ENCODE peak calls at places on chromosomes 4 and X, in ten cellular contexts. H is Caco-2; P is B cell; O is upper lobe of right lung; F is AG09319; W is CD4-positive, alpha-beta T cell; I is OCI-LY7; R is GM23338; Z is foreskin keratinocyte; D is GM12864. C is an unnamed sample.

GRCh38 chr4:106868381-106869035 is 167.6 kb downstream of the DKK2 start:
- DNase-seq in H (no peak), Z (peak), P (no peak), O (no peak), R (no peak), W (no peak), D (no peak), I (no peak), F (no peak), C (no peak)

GRCh38 chr4:53614616-53615015 is 23.3 kb upstream of the LNX1 start:
- DNase-seq in H (peak), D (no peak), P (no peak), W (no peak), F (no peak), Z (peak), R (peak), O (no peak), I (peak), C (no peak)

GRCh38 chrX:53285591-53285990 is 4.2 kb upstream of the IQSEC2 start:
- DNase-seq in R (no peak), D (no peak), Z (no peak), P (no peak), F (no peak), O (no peak), W (no peak), I (no peak), H (no peak), C (no peak)

GRCh38 chr4:124206779-124207605 is 505.5 kb downstream of the ANKRD50 start:
- DNase-seq in W (no peak), P (no peak), O (no peak), I (no peak), F (no peak), D (no peak), R (no peak), Z (peak), H (no peak), C (no peak)

GRCh38 chr4:12409507-12410190 is 981.0 kb upstream of the HS3ST1 start:
- DNase-seq in W (no peak), R (no peak), H (no peak), Z (peak), F (no peak), P (no peak), O (no peak), I (no peak), D (no peak), C (no peak)

GRCh38 chr4:158895797-158896442 is 127.1 kb downstream of the FNIP2 start:
- DNase-seq in F (no peak), W (no peak), P (no peak), H (no peak), I (peak), D (no peak), O (no peak), R (peak), Z (no peak), C (no peak)

GRCh38 chr4:107863416-107863815 is 38.7 kb downstream of the SGMS2 start:
- DNase-seq in R (no peak), P (no peak), F (no peak), H (no peak), W (no peak), I (no peak), Z (peak), D (no peak), O (no peak), C (no peak)

GRCh38 chr4:52926575-52926974 is 64.5 kb downstream of the RASL11B start:
- DNase-seq in Z (no peak), O (no peak), D (no peak), W (no peak), R (no peak), P (no peak), H (no peak), I (no peak), F (no peak), C (no peak)

GRCh38 chr4:150156543-150156942 is 78.3 kb downstream of the DCLK2 start:
- DNase-seq in F (no peak), W (no peak), D (no peak), R (no peak), H (no peak), P (no peak), Z (no peak), O (no peak), I (no peak), C (no peak)
- TF ChIP-seq CTCF in F (no peak), W (no peak), D (no peak), R (no peak), H (no peak), P (no peak), Z (no peak), O (no peak), I (no peak), C (no peak)

DNA sequence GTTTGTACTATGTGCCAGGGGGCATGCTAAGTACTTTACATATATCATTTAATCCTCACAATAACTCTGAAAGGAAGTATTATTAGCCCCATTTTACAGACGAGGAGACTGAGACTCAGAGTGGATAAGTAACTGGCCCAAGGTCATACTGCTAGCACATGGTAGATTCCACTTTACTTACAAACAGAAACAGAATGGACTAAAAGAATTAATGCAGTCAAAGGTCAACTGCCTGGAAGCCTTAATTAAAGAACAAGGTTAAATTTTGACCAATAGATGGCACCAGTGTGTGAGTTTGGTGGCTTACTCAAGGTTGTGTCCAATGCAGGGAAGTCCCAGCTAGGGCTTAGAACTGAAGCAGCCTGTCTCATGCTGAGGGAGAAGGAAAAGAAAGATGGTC is 4.7 kb downstream of the RIPPLY1 start:
- DNase-seq in D (peak), Z (peak), F (no peak), P (peak), I (peak), R (peak), W (no peak), H (peak), O (no peak), C (peak)
- TF ChIP-seq CTCF in D (peak), Z (peak), F (peak), P (peak), I (peak), R (peak), W (peak), H (peak), O (peak), C (peak)

GRCh38 chr4:146545102-146545501 is 23.4 kb upstream of the SLC10A7 start:
- DNase-seq in Z (peak), O (no peak), R (peak), I (peak), F (no peak), H (no peak), D (no peak), W (no peak), P (no peak), C (peak)
- TF ChIP-seq CTCF in Z (peak), O (peak), R (peak), I (peak), F (peak), H (peak), D (peak), W (no peak), P (no peak), C (peak)

DNA sequence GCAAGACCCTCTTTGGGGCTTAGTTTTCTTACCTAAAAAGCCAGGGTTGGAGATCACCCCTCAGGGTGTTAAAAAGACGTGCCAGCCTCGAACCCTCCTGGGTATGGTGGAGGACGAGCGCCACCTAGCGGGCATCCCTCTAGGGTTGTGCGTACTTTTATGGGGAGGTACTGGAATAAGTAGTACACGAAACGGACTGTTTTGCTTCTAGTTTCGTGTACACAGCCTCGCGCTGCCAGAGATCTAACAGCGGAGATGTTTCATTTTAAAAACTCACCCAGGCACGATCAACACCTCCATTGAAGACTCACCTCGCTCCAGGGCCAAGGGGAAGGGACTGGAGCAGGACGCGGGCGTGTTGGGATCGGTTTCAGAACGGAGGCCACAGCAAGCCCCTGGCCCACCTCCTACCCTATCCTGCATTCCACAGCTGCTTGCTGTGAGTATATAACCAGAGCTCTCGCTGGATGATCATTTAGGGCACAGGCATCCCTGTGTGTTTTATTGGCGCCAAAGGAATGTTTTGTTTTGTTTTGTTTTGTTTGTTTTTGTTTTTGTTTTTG is 4.8 kb upstream of the NKX3-2 start:
- DNase-seq in H (peak), R (peak), P (peak), F (peak), D (peak), O (peak), Z (peak), W (peak), I (peak), C (peak)
- TF ChIP-seq CTCF in H (peak), R (peak), P (peak), F (peak), D (peak), O (peak), Z (peak), W (peak), I (peak), C (peak)

GRCh38 chrX:50211510-50211909 is 6.9 kb downstream of the CCNB3 start:
- DNase-seq in O (no peak), P (no peak), D (no peak), R (peak), I (peak), F (no peak), Z (no peak), H (no peak), W (no peak), C (no peak)
- TF ChIP-seq CTCF in O (no peak), P (peak), D (peak), R (peak), I (peak), F (peak), Z (peak), H (peak), W (no peak), C (no peak)

DNA sequence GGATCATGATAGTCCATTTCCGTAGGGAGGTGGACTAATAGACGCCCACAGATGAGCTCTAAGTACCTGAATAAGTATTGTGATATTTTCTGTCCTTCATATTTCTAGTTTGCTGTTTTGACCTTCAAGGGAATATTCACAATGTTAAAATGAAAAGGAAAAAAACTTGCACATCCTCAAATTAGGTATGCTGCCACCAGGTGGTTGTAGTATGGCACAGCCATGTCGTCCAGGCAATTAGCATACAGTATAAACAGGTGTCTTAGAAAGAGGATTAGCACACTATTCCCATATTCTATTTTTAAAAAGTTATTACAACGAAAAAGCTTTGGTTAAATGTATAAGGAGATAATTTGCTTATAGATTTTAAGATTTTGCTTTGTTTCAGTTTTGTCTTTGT is 802.0 kb downstream of the RPA4 start:
- DNase-seq in W (no peak), R (peak), H (peak), I (peak), F (no peak), Z (peak), O (no peak), D (no peak), P (peak), C (peak)
- TF ChIP-seq CTCF in W (peak), R (peak), H (peak), I (peak), F (peak), Z (peak), O (peak), D (peak), P (peak), C (peak)